ENCODE peak calls at places on chromosomes 3 and 15, in ten cellular contexts. D is A549, H is right atrium auricular region, J is GM23338, B is HFF-Myc, L is neural crest cell, R is neural progenitor cell, U is endothelial cell, A is osteoblast, I is left lung. Y is an unnamed sample.

GRCh38 chr3:171429635-171430034 is 30.6 kb downstream of the TNIK start:
- DNase-seq in D (no peak), H (no peak), J (peak), B (no peak), L (no peak), R (no peak), U (no peak), A (no peak), I (no peak), Y (no peak)

GRCh38 chr3:51706021-51706485 is 815 bp upstream of the GRM2 start:
- DNase-seq in D (no peak), H (no peak), J (no peak), B (no peak), L (no peak), R (no peak), U (no peak), A (peak), I (peak), Y (no peak)

GRCh38 chr15:40982855-40983254 is 29.6 kb downstream of the CHAC1 start:
- DNase-seq in D (no peak), H (no peak), J (no peak), B (no peak), L (no peak), R (no peak), U (peak), A (peak), I (no peak), Y (no peak)

GRCh38 chr3:185024966-185025365 is 127.9 kb downstream of the C3orf70 start:
- DNase-seq in D (no peak), H (no peak), J (no peak), B (no peak), L (no peak), R (no peak), U (no peak), A (no peak), I (no peak), Y (no peak)

GRCh38 chr3:84194032-84194431 is 764.8 kb upstream of the CADM2 start:
- DNase-seq in D (no peak), H (no peak), J (no peak), B (no peak), L (no peak), R (no peak), U (no peak), A (no peak), I (no peak), Y (no peak)

GRCh38 chr15:88284441-88285106 is 28.0 kb upstream of the NTRK3 start:
- DNase-seq in D (no peak), H (no peak), J (no peak), B (no peak), L (no peak), R (no peak), U (no peak), A (no peak), I (no peak), Y (no peak)

GRCh38 chr15:67097893-67098740 is 32.7 kb downstream of the SMAD3 start:
- DNase-seq in D (no peak), H (no peak), J (no peak), B (peak), L (no peak), R (no peak), U (no peak), A (peak), I (no peak), Y (no peak)

GRCh38 chr3:152280539-152280938 is 11.8 kb downstream of the MBNL1 start:
- DNase-seq in D (no peak), H (no peak), J (no peak), B (no peak), L (no peak), R (no peak), U (no peak), A (no peak), I (no peak), Y (no peak)

GRCh38 chr3:136929984-136930671 is 27.7 kb upstream of the IL20RB start:
- DNase-seq in D (peak), H (no peak), J (no peak), B (no peak), L (no peak), R (no peak), U (no peak), A (no peak), I (peak), Y (no peak)

GRCh38 chr3:18586076-18586475 is 160.9 kb upstream of the SATB1 start:
- DNase-seq in D (no peak), H (no peak), J (no peak), B (no peak), L (no peak), R (no peak), U (no peak), A (no peak), I (no peak), Y (no peak)

GRCh38 chr15:27744651-27745050 is 354.5 kb downstream of the OCA2 start:
- DNase-seq in D (no peak), H (no peak), J (no peak), B (no peak), L (no peak), R (no peak), U (no peak), A (no peak), I (no peak), Y (no peak)

GRCh38 chr3:131231710-131232348 is 149.7 kb upstream of the NUDT16 start:
- DNase-seq in D (peak), H (no peak), J (peak), B (no peak), L (no peak), R (no peak), U (no peak), A (peak), I (no peak), Y (no peak)

GRCh38 chr15:66698318-66698961 is 3.6 kb upstream of the SMAD6 start:
- DNase-seq in D (peak), H (peak), J (peak), B (no peak), L (peak), R (peak), U (peak), A (peak), I (peak), Y (no peak)

GRCh38 chr3:58657571-58658141 is 8.9 kb downstream of the FAM3D start:
- DNase-seq in D (no peak), H (no peak), J (no peak), B (no peak), L (no peak), R (no peak), U (no peak), A (no peak), I (no peak), Y (no peak)

GRCh38 chr3:140727886-140728285 is 50.0 kb downstream of the TRIM42 start:
- DNase-seq in D (no peak), H (no peak), J (no peak), B (no peak), L (no peak), R (no peak), U (no peak), A (no peak), I (no peak), Y (no peak)

GRCh38 chr3:130429069-130430023 is 83.9 kb downstream of the COL6A5 start:
- DNase-seq in D (no peak), H (no peak), J (peak), B (no peak), L (no peak), R (no peak), U (no peak), A (no peak), I (no peak), Y (no peak)

GRCh38 chr3:65052101-65052500 is 364.3 kb upstream of the ADAMTS9 start:
- DNase-seq in D (no peak), H (no peak), J (no peak), B (no peak), L (no peak), R (no peak), U (no peak), A (peak), I (no peak), Y (no peak)

GRCh38 chr15:62972814-62973213 is 69.7 kb upstream of the TPM1 start:
- DNase-seq in D (peak), H (no peak), J (no peak), B (no peak), L (no peak), R (no peak), U (no peak), A (no peak), I (no peak), Y (no peak)

GRCh38 chr3:49554639-49555265 is 475 bp downstream of the BSN start:
- DNase-seq in D (no peak), H (no peak), J (peak), B (no peak), L (peak), R (peak), U (peak), A (peak), I (peak), Y (peak)

GRCh38 chr3:150451329-150452084 is 43.4 kb downstream of the TSC22D2 start:
- DNase-seq in D (no peak), H (no peak), J (no peak), B (no peak), L (no peak), R (no peak), U (no peak), A (no peak), I (no peak), Y (no peak)

GRCh38 chr3:69543080-69543429 is 157.2 kb upstream of the FRMD4B start:
- DNase-seq in D (no peak), H (no peak), J (no peak), B (no peak), L (no peak), R (no peak), U (no peak), A (no peak), I (no peak), Y (no peak)

GRCh38 chr3:9153763-9154601 is 95.5 kb downstream of the SRGAP3 start:
- DNase-seq in D (no peak), H (peak), J (peak), B (peak), L (no peak), R (no peak), U (no peak), A (no peak), I (no peak), Y (no peak)

GRCh38 chr3:42247576-42248027 is 18.4 kb downstream of the CCK start:
- DNase-seq in D (peak), H (no peak), J (peak), B (no peak), L (peak), R (peak), U (peak), A (no peak), I (no peak), Y (peak)

GRCh38 chr15:50135123-50135541 is 16.1 kb upstream of the ATP8B4 start:
- DNase-seq in D (peak), H (no peak), J (no peak), B (no peak), L (no peak), R (no peak), U (no peak), A (no peak), I (no peak), Y (no peak)

GRCh38 chr15:82647045-82647834 is at the start of gene CPEB1:
- DNase-seq in D (peak), H (no peak), J (peak), B (no peak), L (peak), R (peak), U (peak), A (peak), I (no peak), Y (peak)
- TF ChIP-seq CTCF in D (peak), H (no peak), J (peak), B (peak), L (peak), R (peak), U (no peak), A (no peak), I (no peak), Y (no peak)

GRCh38 chr15:85625856-85626255 is 168.9 kb downstream of the KLHL25 start:
- DNase-seq in D (no peak), H (no peak), J (no peak), B (no peak), L (no peak), R (no peak), U (no peak), A (no peak), I (no peak), Y (peak)
- TF ChIP-seq CTCF in D (no peak), H (no peak), J (no peak), B (no peak), L (no peak), R (no peak), U (no peak), A (no peak), I (no peak), Y (no peak)

GRCh38 chr3:23028294-23028693 is 174.8 kb upstream of the UBE2E2 start:
- DNase-seq in D (no peak), H (no peak), J (no peak), B (no peak), L (no peak), R (no peak), U (no peak), A (no peak), I (no peak), Y (no peak)
- TF ChIP-seq CTCF in D (no peak), H (no peak), J (no peak), B (no peak), L (no peak), R (no peak), U (no peak), A (no peak), I (no peak), Y (no peak)

GRCh38 chr15:79197285-79197684 is 85.2 kb upstream of the ANKRD34C start:
- DNase-seq in D (no peak), H (no peak), J (peak), B (no peak), L (no peak), R (peak), U (no peak), A (no peak), I (no peak), Y (no peak)

GRCh38 chr15:79193157-79193948 is 89.2 kb upstream of the ANKRD34C start:
- DNase-seq in D (no peak), H (no peak), J (no peak), B (no peak), L (no peak), R (no peak), U (no peak), A (no peak), I (no peak), Y (no peak)

GRCh38 chr15:79195239-79195638 is 87.3 kb upstream of the ANKRD34C start:
- DNase-seq in D (no peak), H (no peak), J (no peak), B (no peak), L (no peak), R (no peak), U (no peak), A (no peak), I (no peak), Y (no peak)

GRCh38 chr15:79194386-79194785 is 88.1 kb upstream of the ANKRD34C start:
- DNase-seq in D (no peak), H (no peak), J (no peak), B (no peak), L (no peak), R (no peak), U (no peak), A (no peak), I (no peak), Y (no peak)

GRCh38 chr15:79195802-79196201 is 86.7 kb upstream of the ANKRD34C start:
- DNase-seq in D (no peak), H (no peak), J (peak), B (no peak), L (no peak), R (no peak), U (no peak), A (no peak), I (no peak), Y (no peak)
- TF ChIP-seq CTCF in D (no peak), H (no peak), J (peak), B (peak), L (no peak), R (peak), U (no peak), A (no peak), I (no peak), Y (no peak)